ENCODE peak calls at places on chromosomes 2 and 18, in nine cellular contexts. One of them, this sample, is unnamed.

GRCh38 chr2:16030206-16031054 is 90.1 kb downstream of the MYCN start:
- DNase-seq in OCI-LY7: no peak
- DNase-seq in cardiac fibroblast: no peak
- DNase-seq in Peyer's patch: no peak
- DNase-seq in BE2C: peak; percentile 100
- DNase-seq in colonic mucosa: no peak
- DNase-seq in astrocyte of the spinal cord: no peak
- DNase-seq in A673: no peak
- DNase-seq in pancreas: no peak
- DNase-seq in this sample: no peak

GRCh38 chr2:18169121-18169786 is 290.8 kb downstream of the KCNS3 start:
- DNase-seq in OCI-LY7: no peak
- DNase-seq in cardiac fibroblast: peak; percentile 22
- DNase-seq in pancreas: no peak
- DNase-seq in A673: peak; percentile 50
- DNase-seq in Peyer's patch: no peak
- DNase-seq in colonic mucosa: no peak
- DNase-seq in astrocyte of the spinal cord: no peak
- DNase-seq in BE2C: no peak
- DNase-seq in this sample: no peak

GRCh38 chr18:41410007-41410406 is 545.0 kb upstream of the PIK3C3 start:
- DNase-seq in pancreas: no peak
- DNase-seq in astrocyte of the spinal cord: no peak
- DNase-seq in OCI-LY7: no peak
- DNase-seq in BE2C: no peak
- DNase-seq in A673: peak; percentile 6
- DNase-seq in Peyer's patch: no peak
- DNase-seq in colonic mucosa: no peak
- DNase-seq in cardiac fibroblast: no peak
- DNase-seq in this sample: no peak

GRCh38 chr2:69437751-69438154 is 518 bp upstream of the NFU1 start:
- DNase-seq in astrocyte of the spinal cord: no peak
- DNase-seq in Peyer's patch: no peak
- DNase-seq in BE2C: peak; percentile 5
- DNase-seq in cardiac fibroblast: no peak
- DNase-seq in colonic mucosa: peak; percentile 68
- DNase-seq in pancreas: peak; percentile 36
- DNase-seq in OCI-LY7: no peak
- DNase-seq in A673: no peak
- DNase-seq in this sample: no peak

GRCh38 chr2:149329470-149330126 is 789 bp upstream of the LYPD6 start:
- DNase-seq in colonic mucosa: peak; percentile 78
- DNase-seq in cardiac fibroblast: peak; percentile 4
- DNase-seq in BE2C: peak; percentile 28
- DNase-seq in Peyer's patch: no peak
- DNase-seq in OCI-LY7: no peak
- DNase-seq in pancreas: peak; percentile 70
- DNase-seq in A673: peak; percentile 73
- DNase-seq in astrocyte of the spinal cord: peak; percentile 64
- DNase-seq in this sample: peak; percentile 21

GRCh38 chr18:62131305-62131909 is 55.4 kb downstream of the PIGN start:
- DNase-seq in Peyer's patch: no peak
- DNase-seq in pancreas: peak; percentile 36
- DNase-seq in OCI-LY7: peak; percentile 50
- DNase-seq in astrocyte of the spinal cord: peak; percentile 65
- DNase-seq in colonic mucosa: peak; percentile 65
- DNase-seq in BE2C: peak; percentile 45
- DNase-seq in A673: peak; percentile 69
- DNase-seq in cardiac fibroblast: peak; percentile 82
- DNase-seq in this sample: peak; percentile 84

GRCh38 chr18:41126541-41127235 is 828.3 kb upstream of the PIK3C3 start:
- DNase-seq in A673: no peak
- DNase-seq in colonic mucosa: no peak
- DNase-seq in Peyer's patch: no peak
- DNase-seq in cardiac fibroblast: peak; percentile 83
- DNase-seq in OCI-LY7: no peak
- DNase-seq in pancreas: no peak
- DNase-seq in BE2C: no peak
- DNase-seq in astrocyte of the spinal cord: peak; percentile 88
- DNase-seq in this sample: peak; percentile 52

GRCh38 chr18:46449499-46449898 is 207.5 kb downstream of the LOXHD1 start:
- DNase-seq in colonic mucosa: no peak
- DNase-seq in A673: no peak
- DNase-seq in cardiac fibroblast: no peak
- DNase-seq in Peyer's patch: no peak
- DNase-seq in OCI-LY7: no peak
- DNase-seq in astrocyte of the spinal cord: no peak
- DNase-seq in pancreas: no peak
- DNase-seq in BE2C: no peak
- DNase-seq in this sample: no peak

GRCh38 chr2:78992451-78992806 is 33.1 kb upstream of the REG3G start:
- DNase-seq in astrocyte of the spinal cord: peak; percentile 2
- DNase-seq in pancreas: peak; percentile 27
- DNase-seq in OCI-LY7: no peak
- DNase-seq in cardiac fibroblast: peak; percentile 1
- DNase-seq in A673: peak; percentile 51
- DNase-seq in BE2C: no peak
- DNase-seq in colonic mucosa: no peak
- DNase-seq in Peyer's patch: no peak
- DNase-seq in this sample: peak; percentile 21

GRCh38 chr2:81093031-81093430 is 788.5 kb upstream of the LRRTM1 start:
- DNase-seq in astrocyte of the spinal cord: no peak
- DNase-seq in Peyer's patch: no peak
- DNase-seq in OCI-LY7: no peak
- DNase-seq in A673: no peak
- DNase-seq in colonic mucosa: no peak
- DNase-seq in BE2C: no peak
- DNase-seq in cardiac fibroblast: no peak
- DNase-seq in pancreas: no peak
- DNase-seq in this sample: no peak

GRCh38 chr18:77134611-77135010 is 2.0 kb upstream of the MBP start:
- DNase-seq in Peyer's patch: no peak
- DNase-seq in OCI-LY7: no peak
- DNase-seq in cardiac fibroblast: no peak
- DNase-seq in pancreas: no peak
- DNase-seq in astrocyte of the spinal cord: no peak
- DNase-seq in colonic mucosa: no peak
- DNase-seq in A673: no peak
- DNase-seq in BE2C: no peak
- DNase-seq in this sample: no peak

GRCh38 chr2:98348066-98348561 is 1.9 kb downstream of the CNGA3 start:
- DNase-seq in pancreas: peak; percentile 17
- DNase-seq in BE2C: peak; percentile 14
- DNase-seq in astrocyte of the spinal cord: no peak
- DNase-seq in Peyer's patch: no peak
- DNase-seq in cardiac fibroblast: peak; percentile 6
- DNase-seq in OCI-LY7: no peak
- DNase-seq in colonic mucosa: no peak
- DNase-seq in A673: no peak
- DNase-seq in this sample: no peak

GRCh38 chr18:22681912-22682311 is 251.2 kb upstream of the RBBP8 start:
- DNase-seq in colonic mucosa: no peak
- DNase-seq in astrocyte of the spinal cord: no peak
- DNase-seq in pancreas: no peak
- DNase-seq in Peyer's patch: no peak
- DNase-seq in BE2C: no peak
- DNase-seq in A673: no peak
- DNase-seq in OCI-LY7: no peak
- DNase-seq in cardiac fibroblast: no peak
- DNase-seq in this sample: no peak

GRCh38 chr2:9842487-9843228 is 616 bp upstream of the TAF1B start:
- DNase-seq in A673: no peak
- DNase-seq in astrocyte of the spinal cord: no peak
- DNase-seq in OCI-LY7: no peak
- DNase-seq in pancreas: no peak
- DNase-seq in cardiac fibroblast: no peak
- DNase-seq in BE2C: no peak
- DNase-seq in colonic mucosa: no peak
- DNase-seq in Peyer's patch: no peak
- DNase-seq in this sample: no peak

GRCh38 chr2:9846554-9846953 is 3.3 kb downstream of the TAF1B start:
- DNase-seq in cardiac fibroblast: peak; percentile 43
- DNase-seq in BE2C: no peak
- DNase-seq in Peyer's patch: no peak
- DNase-seq in pancreas: no peak
- DNase-seq in colonic mucosa: no peak
- DNase-seq in OCI-LY7: no peak
- DNase-seq in astrocyte of the spinal cord: no peak
- DNase-seq in A673: no peak
- DNase-seq in this sample: peak; percentile 27

GRCh38 chr2:9844036-9844483 is 786 bp downstream of the TAF1B start:
- DNase-seq in astrocyte of the spinal cord: no peak
- DNase-seq in colonic mucosa: no peak
- DNase-seq in cardiac fibroblast: peak; percentile 59
- DNase-seq in Peyer's patch: no peak
- DNase-seq in OCI-LY7: peak; percentile 40
- DNase-seq in A673: peak; percentile 69
- DNase-seq in pancreas: no peak
- DNase-seq in BE2C: no peak
- DNase-seq in this sample: peak; percentile 40

GRCh38 chr2:9844581-9844980 is 1.3 kb downstream of the TAF1B start:
- DNase-seq in A673: peak; percentile 40
- DNase-seq in astrocyte of the spinal cord: peak; percentile 29
- DNase-seq in cardiac fibroblast: peak; percentile 41
- DNase-seq in Peyer's patch: no peak
- DNase-seq in OCI-LY7: peak; percentile 31
- DNase-seq in pancreas: no peak
- DNase-seq in BE2C: no peak
- DNase-seq in colonic mucosa: no peak
- DNase-seq in this sample: peak; percentile 13

GRCh38 chr2:9843229-9844035 is at the start of gene TAF1B:
- DNase-seq in Peyer's patch: peak; percentile 90
- DNase-seq in A673: peak; percentile 99
- DNase-seq in colonic mucosa: peak; percentile 92
- DNase-seq in astrocyte of the spinal cord: peak; percentile 95
- DNase-seq in cardiac fibroblast: peak; percentile 92
- DNase-seq in OCI-LY7: peak; percentile 93
- DNase-seq in BE2C: peak; percentile 94
- DNase-seq in pancreas: peak; percentile 80
- DNase-seq in this sample: peak; percentile 94
- TF ChIP-seq CTCF in Peyer's patch: no peak
- TF ChIP-seq CTCF in A673: peak; percentile 42
- TF ChIP-seq CTCF in colonic mucosa: no peak
- TF ChIP-seq CTCF in astrocyte of the spinal cord: peak; percentile 36
- TF ChIP-seq CTCF in cardiac fibroblast: peak; percentile 31
- TF ChIP-seq CTCF in OCI-LY7: peak; percentile 53
- TF ChIP-seq CTCF in BE2C: no peak
- TF ChIP-seq CTCF in pancreas: no peak
- TF ChIP-seq CTCF in this sample: peak; percentile 28

GRCh38 chr18:24011095-24011917 is 3.2 kb upstream of the TTC39C start:
- DNase-seq in OCI-LY7: peak; percentile 62
- DNase-seq in Peyer's patch: no peak
- DNase-seq in pancreas: no peak
- DNase-seq in astrocyte of the spinal cord: no peak
- DNase-seq in A673: no peak
- DNase-seq in colonic mucosa: no peak
- DNase-seq in BE2C: no peak
- DNase-seq in cardiac fibroblast: no peak
- DNase-seq in this sample: no peak
- H3K4me3 ChIP-seq in OCI-LY7: peak overlapping the region; percentile 35
- H3K4me3 ChIP-seq in Peyer's patch: no peak overlapping the region
- H3K4me3 ChIP-seq in pancreas: no peak overlapping the region
- H3K4me3 ChIP-seq in astrocyte of the spinal cord: no peak overlapping the region
- H3K4me3 ChIP-seq in A673: no peak overlapping the region
- H3K4me3 ChIP-seq in colonic mucosa: no peak overlapping the region
- H3K4me3 ChIP-seq in BE2C: no peak overlapping the region
- H3K4me3 ChIP-seq in cardiac fibroblast: no peak overlapping the region
- H3K4me3 ChIP-seq in this sample: no peak overlapping the region

DNA sequence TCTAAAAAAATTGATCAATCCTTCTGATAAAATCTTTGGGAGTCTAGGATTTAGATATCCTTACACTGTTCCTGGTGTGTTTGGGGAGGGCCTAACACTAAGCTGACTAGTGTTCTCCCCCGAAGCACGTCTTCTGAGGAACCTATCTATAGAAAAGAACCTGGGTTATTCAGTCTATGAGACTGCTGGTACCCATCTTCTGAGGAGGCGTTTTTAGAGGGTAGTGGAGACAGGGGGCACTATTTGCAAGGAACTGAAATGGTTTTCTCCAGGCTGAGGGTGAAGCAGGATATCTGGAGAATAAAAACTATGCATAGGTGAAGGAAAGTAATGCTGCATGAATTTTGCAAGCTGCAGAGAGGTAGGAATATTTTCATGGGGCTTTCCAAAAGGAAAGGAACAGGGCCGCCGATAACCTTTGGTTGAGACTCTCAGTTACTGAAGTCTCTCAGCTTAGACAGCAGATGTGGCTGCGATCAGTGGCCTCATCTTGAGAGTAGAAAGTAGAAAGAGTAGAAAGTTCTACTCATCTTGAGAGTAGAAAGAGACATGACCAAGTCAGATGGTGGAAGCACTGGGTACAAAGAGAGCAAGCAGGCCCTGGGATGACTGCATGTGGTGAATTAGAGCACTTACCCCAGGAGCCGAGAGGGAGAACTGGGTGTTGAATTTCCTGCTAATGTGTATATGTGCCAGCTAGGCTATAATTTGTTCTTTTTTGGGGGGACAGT is 31.8 kb upstream of the KCNE4 start:
- DNase-seq in cardiac fibroblast: no peak
- DNase-seq in Peyer's patch: no peak
- DNase-seq in A673: no peak
- DNase-seq in OCI-LY7: no peak
- DNase-seq in pancreas: no peak
- DNase-seq in astrocyte of the spinal cord: no peak
- DNase-seq in colonic mucosa: no peak
- DNase-seq in BE2C: no peak
- DNase-seq in this sample: no peak
- TF ChIP-seq CTCF in cardiac fibroblast: no peak
- TF ChIP-seq CTCF in Peyer's patch: no peak
- TF ChIP-seq CTCF in A673: no peak
- TF ChIP-seq CTCF in OCI-LY7: no peak
- TF ChIP-seq CTCF in pancreas: no peak
- TF ChIP-seq CTCF in astrocyte of the spinal cord: no peak
- TF ChIP-seq CTCF in colonic mucosa: no peak
- TF ChIP-seq CTCF in BE2C: no peak
- TF ChIP-seq CTCF in this sample: no peak

DNA sequence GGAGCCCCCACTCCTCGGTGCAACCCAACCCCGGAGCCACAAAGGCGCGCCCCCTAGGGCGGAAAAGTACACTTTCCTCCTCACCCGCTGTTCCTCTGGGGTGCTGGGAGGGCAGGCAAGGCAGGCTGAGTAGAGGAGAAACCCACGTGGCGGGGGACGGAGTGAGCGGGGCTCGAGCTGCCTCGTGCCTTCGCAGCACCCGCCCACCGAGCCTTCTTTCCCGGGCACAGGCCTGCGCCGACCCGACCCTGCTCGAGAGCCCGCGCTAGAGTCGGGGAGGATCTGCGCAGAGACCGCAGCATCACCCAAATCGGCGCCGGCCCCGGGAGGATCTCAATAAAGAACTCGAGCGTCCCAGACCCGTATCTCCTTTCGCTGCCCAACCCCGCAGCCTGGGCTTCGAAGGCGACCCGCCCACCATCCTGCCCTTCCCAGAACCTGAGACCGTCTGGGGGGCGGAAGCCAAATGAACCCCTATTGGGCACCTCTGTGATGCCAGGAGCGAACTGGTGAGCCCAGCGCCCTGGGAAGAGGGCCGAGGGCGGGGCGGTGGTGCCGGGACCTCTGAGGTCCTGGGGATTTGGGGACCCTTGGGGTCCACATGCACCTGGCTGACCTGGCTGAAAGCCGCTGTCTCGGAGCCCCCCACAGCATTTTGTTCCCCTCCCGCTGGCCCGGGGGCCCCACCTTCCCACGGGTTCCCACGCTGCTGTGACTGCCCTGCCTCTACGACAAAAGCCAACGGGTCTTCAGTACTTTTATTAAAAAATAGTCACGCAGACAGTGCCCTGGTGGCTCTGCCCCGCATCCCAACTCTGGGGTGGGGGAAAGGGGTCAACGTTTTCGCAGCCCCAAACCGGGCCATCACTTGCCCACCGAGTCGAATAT is 1.3 kb downstream of the UCN start:
- DNase-seq in Peyer's patch: no peak
- DNase-seq in pancreas: no peak
- DNase-seq in cardiac fibroblast: no peak
- DNase-seq in BE2C: peak; percentile 40
- DNase-seq in A673: peak; percentile 57
- DNase-seq in astrocyte of the spinal cord: no peak
- DNase-seq in colonic mucosa: no peak
- DNase-seq in OCI-LY7: no peak
- DNase-seq in this sample: no peak
- H3K4me3 ChIP-seq in Peyer's patch: no peak overlapping the region
- H3K4me3 ChIP-seq in pancreas: no peak overlapping the region
- H3K4me3 ChIP-seq in cardiac fibroblast: no peak overlapping the region
- H3K4me3 ChIP-seq in BE2C: peak overlapping the region; percentile 54
- H3K4me3 ChIP-seq in A673: peak overlapping the region; percentile 34
- H3K4me3 ChIP-seq in astrocyte of the spinal cord: no peak overlapping the region
- H3K4me3 ChIP-seq in colonic mucosa: no peak overlapping the region
- H3K4me3 ChIP-seq in OCI-LY7: no peak overlapping the region
- H3K4me3 ChIP-seq in this sample: no peak overlapping the region

This sample was measured in fibroblast of pulmonary artery.